ENCODE peak calls at places on chromosomes 12 and 14, in ten cellular contexts. P is cardiac muscle cell; D is endothelial cell of umbilical vein; I is endodermal cell; O is endothelial cell; E is suprapubic skin; C is epithelial cell of esophagus; S is T-helper 2 cell; L is CD8-positive, alpha-beta memory T cell; U is anterior cingulate cortex. H is an unnamed sample.

GRCh38 chr12:124518051-124518932 is 49.1 kb downstream of the NCOR2 start:
- DNase-seq in L (no peak), C (peak), I (peak), D (peak), O (no peak), E (peak), P (peak), U (peak), S (no peak), H (peak)

GRCh38 chr14:71290960-71291466 is 383.8 kb downstream of the PCNX1 start:
- DNase-seq in S (peak), U (peak), C (peak), D (peak), E (no peak), O (no peak), I (no peak), L (no peak), P (no peak), H (no peak)

GRCh38 chr12:131844140-131844539 is 15.9 kb downstream of the MMP17 start:
- DNase-seq in P (no peak), C (no peak), L (no peak), S (no peak), E (no peak), I (no peak), O (no peak), U (no peak), D (no peak), H (no peak)

GRCh38 chr12:66441905-66442559 is 139.7 kb downstream of the HELB start:
- DNase-seq in P (no peak), C (peak), O (no peak), D (no peak), I (no peak), L (no peak), E (no peak), U (no peak), S (no peak), H (no peak)

GRCh38 chr14:46322076-46322475 is 329.5 kb downstream of the RPL10L start:
- DNase-seq in C (peak), I (peak), L (no peak), E (no peak), U (no peak), P (no peak), S (no peak), D (no peak), O (no peak), H (peak)

GRCh38 chr14:45258073-45258472 is 5.1 kb upstream of the MIS18BP1 start:
- DNase-seq in P (no peak), E (no peak), U (no peak), I (no peak), D (no peak), L (no peak), O (no peak), S (no peak), C (no peak), H (no peak)

GRCh38 chr12:122836027-122836921 is 1.0 kb downstream of the HIP1R start:
- DNase-seq in P (peak), U (no peak), I (peak), L (peak), O (peak), E (peak), D (peak), S (no peak), C (peak), H (peak)

GRCh38 chr12:51244269-51244668 is 5.6 kb downstream of the DAZAP2 start:
- DNase-seq in P (no peak), D (no peak), I (no peak), L (no peak), O (no peak), E (no peak), S (no peak), C (no peak), U (no peak), H (no peak)

GRCh38 chr12:3233813-3234212 is 156.6 kb downstream of the TSPAN9 start:
- DNase-seq in C (no peak), P (no peak), E (no peak), U (no peak), S (no peak), I (no peak), O (no peak), L (no peak), D (no peak), H (no peak)

GRCh38 chr12:76024942-76025600 is 6.5 kb downstream of the PHLDA1 start:
- DNase-seq in E (no peak), S (no peak), P (no peak), C (peak), O (no peak), I (no peak), U (no peak), L (no peak), D (peak), H (no peak)

GRCh38 chr12:5498081-5498480 is 66.2 kb downstream of the NTF3 start:
- DNase-seq in O (no peak), C (no peak), D (no peak), P (no peak), U (no peak), E (peak), L (no peak), S (no peak), I (no peak), H (no peak)

GRCh38 chr14:103393687-103394626 is 8.7 kb downstream of the MARK3 start:
- DNase-seq in D (peak), P (peak), C (peak), U (no peak), O (no peak), I (no peak), L (no peak), S (no peak), E (no peak), H (peak)

GRCh38 chr12:85322715-85323114 is 42.7 kb downstream of the ALX1 start:
- DNase-seq in C (no peak), I (no peak), U (no peak), D (no peak), L (no peak), O (no peak), E (no peak), S (no peak), P (peak), H (no peak)

GRCh38 chr12:77938301-77938700 is 107.6 kb downstream of the NAV3 start:
- DNase-seq in D (no peak), O (no peak), P (no peak), S (no peak), I (no peak), C (no peak), L (no peak), U (no peak), E (no peak), H (no peak)